ENCODE peak calls at places on chromosomes 16 and 17, in ten cellular contexts. One of them, this sample, is unnamed.

GRCh38 chr17:933168-934083 is 46.1 kb downstream of the NXN start:
- DNase-seq in EH: peak
- DNase-seq in HCEC 1CT: peak
- DNase-seq in HT-29: peak
- DNase-seq in activated T-cell treated with anti-CD3 and anti-CD28 coated beads, Interleukin-2, amount 50 U/mL, for 4 hours: no peak
- DNase-seq in RPMI7951: peak
- DNase-seq in T-helper 1 cell: no peak
- DNase-seq in Karpas-422: no peak
- DNase-seq in A549: peak
- DNase-seq in heart right ventricle: no peak
- DNase-seq in this sample: peak

GRCh38 chr16:6633441-6633840 is 699.2 kb upstream of the RBFOX1 start:
- DNase-seq in activated T-cell treated with anti-CD3 and anti-CD28 coated beads, Interleukin-2, amount 50 U/mL, for 4 hours: no peak
- DNase-seq in A549: no peak
- DNase-seq in RPMI7951: no peak
- DNase-seq in heart right ventricle: no peak
- DNase-seq in T-helper 1 cell: no peak
- DNase-seq in Karpas-422: no peak
- DNase-seq in HT-29: no peak
- DNase-seq in EH: no peak
- DNase-seq in HCEC 1CT: no peak
- DNase-seq in this sample: no peak

GRCh38 chr17:80364091-80364691 is 50.8 kb upstream of the ENDOV start:
- DNase-seq in heart right ventricle: no peak
- DNase-seq in Karpas-422: peak
- DNase-seq in activated T-cell treated with anti-CD3 and anti-CD28 coated beads, Interleukin-2, amount 50 U/mL, for 4 hours: no peak
- DNase-seq in HCEC 1CT: no peak
- DNase-seq in T-helper 1 cell: no peak
- DNase-seq in EH: peak
- DNase-seq in HT-29: peak
- DNase-seq in RPMI7951: no peak
- DNase-seq in A549: peak
- DNase-seq in this sample: peak

GRCh38 chr16:47037746-47038458 is 64.4 kb upstream of the DNAJA2 start:
- DNase-seq in HT-29: peak
- DNase-seq in T-helper 1 cell: peak
- DNase-seq in heart right ventricle: peak
- DNase-seq in activated T-cell treated with anti-CD3 and anti-CD28 coated beads, Interleukin-2, amount 50 U/mL, for 4 hours: peak
- DNase-seq in HCEC 1CT: peak
- DNase-seq in EH: peak
- DNase-seq in A549: peak
- DNase-seq in Karpas-422: peak
- DNase-seq in RPMI7951: peak
- DNase-seq in this sample: no peak

GRCh38 chr17:69084911-69085310 is 24.2 kb upstream of the ABCA9 start:
- DNase-seq in RPMI7951: no peak
- DNase-seq in heart right ventricle: no peak
- DNase-seq in Karpas-422: peak
- DNase-seq in HT-29: peak
- DNase-seq in EH: no peak
- DNase-seq in HCEC 1CT: no peak
- DNase-seq in A549: peak
- DNase-seq in activated T-cell treated with anti-CD3 and anti-CD28 coated beads, Interleukin-2, amount 50 U/mL, for 4 hours: no peak
- DNase-seq in T-helper 1 cell: no peak
- DNase-seq in this sample: no peak

GRCh38 chr16:24855678-24856077 is 9.9 kb downstream of the SLC5A11 start:
- DNase-seq in Karpas-422: no peak
- DNase-seq in heart right ventricle: no peak
- DNase-seq in T-helper 1 cell: no peak
- DNase-seq in EH: no peak
- DNase-seq in HCEC 1CT: peak
- DNase-seq in activated T-cell treated with anti-CD3 and anti-CD28 coated beads, Interleukin-2, amount 50 U/mL, for 4 hours: no peak
- DNase-seq in A549: no peak
- DNase-seq in HT-29: no peak
- DNase-seq in RPMI7951: peak
- DNase-seq in this sample: no peak

GRCh38 chr16:35431829-35432663 is 1972.6 kb downstream of the TP53TG3F start:
- DNase-seq in Karpas-422: peak
- DNase-seq in EH: no peak
- DNase-seq in heart right ventricle: no peak
- DNase-seq in HCEC 1CT: no peak
- DNase-seq in T-helper 1 cell: no peak
- DNase-seq in RPMI7951: no peak
- DNase-seq in A549: no peak
- DNase-seq in HT-29: peak
- DNase-seq in activated T-cell treated with anti-CD3 and anti-CD28 coated beads, Interleukin-2, amount 50 U/mL, for 4 hours: no peak
- DNase-seq in this sample: no peak

GRCh38 chr17:59846391-59847165 is 46.2 kb downstream of the TUBD1 start:
- DNase-seq in activated T-cell treated with anti-CD3 and anti-CD28 coated beads, Interleukin-2, amount 50 U/mL, for 4 hours: no peak
- DNase-seq in RPMI7951: peak
- DNase-seq in heart right ventricle: no peak
- DNase-seq in HT-29: peak
- DNase-seq in HCEC 1CT: peak
- DNase-seq in T-helper 1 cell: no peak
- DNase-seq in EH: peak
- DNase-seq in A549: peak
- DNase-seq in Karpas-422: no peak
- DNase-seq in this sample: peak

GRCh38 chr16:57791156-57791902 is 11.0 kb downstream of the KIFC3 start:
- DNase-seq in HCEC 1CT: no peak
- DNase-seq in EH: no peak
- DNase-seq in heart right ventricle: peak
- DNase-seq in activated T-cell treated with anti-CD3 and anti-CD28 coated beads, Interleukin-2, amount 50 U/mL, for 4 hours: no peak
- DNase-seq in HT-29: no peak
- DNase-seq in RPMI7951: peak
- DNase-seq in Karpas-422: no peak
- DNase-seq in A549: no peak
- DNase-seq in T-helper 1 cell: no peak
- DNase-seq in this sample: no peak

GRCh38 chr16:59412275-59412841 is 678.2 kb upstream of the GOT2 start:
- DNase-seq in heart right ventricle: no peak
- DNase-seq in activated T-cell treated with anti-CD3 and anti-CD28 coated beads, Interleukin-2, amount 50 U/mL, for 4 hours: no peak
- DNase-seq in T-helper 1 cell: no peak
- DNase-seq in HT-29: peak
- DNase-seq in HCEC 1CT: no peak
- DNase-seq in RPMI7951: no peak
- DNase-seq in A549: peak
- DNase-seq in Karpas-422: peak
- DNase-seq in EH: peak
- DNase-seq in this sample: no peak

GRCh38 chr17:17201907-17202306 is 4.2 kb downstream of the PLD6 start:
- DNase-seq in RPMI7951: no peak
- DNase-seq in heart right ventricle: peak
- DNase-seq in A549: no peak
- DNase-seq in HT-29: no peak
- DNase-seq in Karpas-422: no peak
- DNase-seq in activated T-cell treated with anti-CD3 and anti-CD28 coated beads, Interleukin-2, amount 50 U/mL, for 4 hours: no peak
- DNase-seq in HCEC 1CT: no peak
- DNase-seq in T-helper 1 cell: no peak
- DNase-seq in EH: no peak
- DNase-seq in this sample: no peak

GRCh38 chr16:58331024-58331707 is 36.3 kb upstream of the PRSS54 start:
- DNase-seq in HT-29: no peak
- DNase-seq in HCEC 1CT: no peak
- DNase-seq in RPMI7951: no peak
- DNase-seq in EH: no peak
- DNase-seq in T-helper 1 cell: no peak
- DNase-seq in A549: no peak
- DNase-seq in heart right ventricle: no peak
- DNase-seq in Karpas-422: peak
- DNase-seq in activated T-cell treated with anti-CD3 and anti-CD28 coated beads, Interleukin-2, amount 50 U/mL, for 4 hours: no peak
- DNase-seq in this sample: no peak

GRCh38 chr17:68821860-68822693 is 133.1 kb downstream of the ABCA8 start:
- DNase-seq in HCEC 1CT: peak
- DNase-seq in HT-29: peak
- DNase-seq in EH: peak
- DNase-seq in heart right ventricle: no peak
- DNase-seq in A549: peak
- DNase-seq in T-helper 1 cell: no peak
- DNase-seq in RPMI7951: peak
- DNase-seq in Karpas-422: no peak
- DNase-seq in activated T-cell treated with anti-CD3 and anti-CD28 coated beads, Interleukin-2, amount 50 U/mL, for 4 hours: no peak
- DNase-seq in this sample: peak

GRCh38 chr17:7263071-7263800 is 958 bp upstream of the CLDN7 start:
- DNase-seq in heart right ventricle: no peak
- DNase-seq in HT-29: peak
- DNase-seq in A549: no peak
- DNase-seq in Karpas-422: no peak
- DNase-seq in HCEC 1CT: no peak
- DNase-seq in activated T-cell treated with anti-CD3 and anti-CD28 coated beads, Interleukin-2, amount 50 U/mL, for 4 hours: no peak
- DNase-seq in EH: no peak
- DNase-seq in RPMI7951: no peak
- DNase-seq in T-helper 1 cell: no peak
- DNase-seq in this sample: no peak

GRCh38 chr17:61583242-61583641 is 7.8 kb downstream of the NACA2 start:
- DNase-seq in RPMI7951: peak
- DNase-seq in T-helper 1 cell: no peak
- DNase-seq in heart right ventricle: no peak
- DNase-seq in HCEC 1CT: peak
- DNase-seq in EH: peak
- DNase-seq in activated T-cell treated with anti-CD3 and anti-CD28 coated beads, Interleukin-2, amount 50 U/mL, for 4 hours: no peak
- DNase-seq in Karpas-422: peak
- DNase-seq in HT-29: peak
- DNase-seq in A549: peak
- DNase-seq in this sample: peak

GRCh38 chr17:20103454-20104448 is 94.6 kb downstream of the SPECC1 start:
- DNase-seq in RPMI7951: no peak
- DNase-seq in A549: no peak
- DNase-seq in Karpas-422: no peak
- DNase-seq in activated T-cell treated with anti-CD3 and anti-CD28 coated beads, Interleukin-2, amount 50 U/mL, for 4 hours: no peak
- DNase-seq in heart right ventricle: peak
- DNase-seq in EH: peak
- DNase-seq in HT-29: no peak
- DNase-seq in T-helper 1 cell: no peak
- DNase-seq in HCEC 1CT: no peak
- DNase-seq in this sample: no peak

GRCh38 chr17:73976676-73977521 is 226.6 kb upstream of the RPL38 start:
- DNase-seq in heart right ventricle: peak
- DNase-seq in Karpas-422: no peak
- DNase-seq in activated T-cell treated with anti-CD3 and anti-CD28 coated beads, Interleukin-2, amount 50 U/mL, for 4 hours: no peak
- DNase-seq in EH: no peak
- DNase-seq in T-helper 1 cell: no peak
- DNase-seq in HT-29: no peak
- DNase-seq in HCEC 1CT: no peak
- DNase-seq in A549: no peak
- DNase-seq in RPMI7951: no peak
- DNase-seq in this sample: no peak

GRCh38 chr17:35795007-35795870 is at the start of gene MMP28:
- DNase-seq in HCEC 1CT: peak
- DNase-seq in Karpas-422: no peak
- DNase-seq in RPMI7951: peak
- DNase-seq in T-helper 1 cell: peak
- DNase-seq in heart right ventricle: no peak
- DNase-seq in EH: peak
- DNase-seq in A549: peak
- DNase-seq in HT-29: peak
- DNase-seq in activated T-cell treated with anti-CD3 and anti-CD28 coated beads, Interleukin-2, amount 50 U/mL, for 4 hours: peak
- DNase-seq in this sample: peak

GRCh38 chr17:16085066-16085699 is 85.6 kb downstream of the TTC19 start:
- DNase-seq in EH: peak
- DNase-seq in HT-29: no peak
- DNase-seq in Karpas-422: no peak
- DNase-seq in T-helper 1 cell: no peak
- DNase-seq in RPMI7951: peak
- DNase-seq in A549: no peak
- DNase-seq in activated T-cell treated with anti-CD3 and anti-CD28 coated beads, Interleukin-2, amount 50 U/mL, for 4 hours: no peak
- DNase-seq in heart right ventricle: no peak
- DNase-seq in HCEC 1CT: peak
- DNase-seq in this sample: peak

GRCh38 chr17:28228109-28228840 is 90.7 kb upstream of the TMEM97 start:
- DNase-seq in Karpas-422: no peak
- DNase-seq in A549: peak
- DNase-seq in HCEC 1CT: no peak
- DNase-seq in RPMI7951: no peak
- DNase-seq in T-helper 1 cell: no peak
- DNase-seq in activated T-cell treated with anti-CD3 and anti-CD28 coated beads, Interleukin-2, amount 50 U/mL, for 4 hours: no peak
- DNase-seq in HT-29: no peak
- DNase-seq in EH: no peak
- DNase-seq in heart right ventricle: no peak
- DNase-seq in this sample: no peak

GRCh38 chr16:11478431-11479119 is 108.1 kb downstream of the LITAF start:
- DNase-seq in heart right ventricle: no peak
- DNase-seq in HCEC 1CT: no peak
- DNase-seq in RPMI7951: no peak
- DNase-seq in A549: no peak
- DNase-seq in EH: no peak
- DNase-seq in T-helper 1 cell: no peak
- DNase-seq in activated T-cell treated with anti-CD3 and anti-CD28 coated beads, Interleukin-2, amount 50 U/mL, for 4 hours: no peak
- DNase-seq in HT-29: no peak
- DNase-seq in Karpas-422: peak
- DNase-seq in this sample: no peak

GRCh38 chr17:45277216-45277849 is 15.4 kb upstream of the SPATA32 start:
- DNase-seq in heart right ventricle: peak
- DNase-seq in A549: peak
- DNase-seq in HCEC 1CT: peak
- DNase-seq in EH: peak
- DNase-seq in HT-29: peak
- DNase-seq in T-helper 1 cell: peak
- DNase-seq in activated T-cell treated with anti-CD3 and anti-CD28 coated beads, Interleukin-2, amount 50 U/mL, for 4 hours: peak
- DNase-seq in Karpas-422: peak
- DNase-seq in RPMI7951: peak
- DNase-seq in this sample: peak

GRCh38 chr16:84851192-84852127 is 31.7 kb downstream of the CRISPLD2 start:
- DNase-seq in RPMI7951: peak
- DNase-seq in HCEC 1CT: peak
- DNase-seq in EH: peak
- DNase-seq in heart right ventricle: no peak
- DNase-seq in T-helper 1 cell: no peak
- DNase-seq in HT-29: peak
- DNase-seq in A549: peak
- DNase-seq in Karpas-422: no peak
- DNase-seq in activated T-cell treated with anti-CD3 and anti-CD28 coated beads, Interleukin-2, amount 50 U/mL, for 4 hours: no peak
- DNase-seq in this sample: no peak

GRCh38 chr16:17053536-17054160 is 417.1 kb downstream of the XYLT1 start:
- DNase-seq in Karpas-422: peak
- DNase-seq in activated T-cell treated with anti-CD3 and anti-CD28 coated beads, Interleukin-2, amount 50 U/mL, for 4 hours: no peak
- DNase-seq in HCEC 1CT: no peak
- DNase-seq in EH: no peak
- DNase-seq in HT-29: no peak
- DNase-seq in heart right ventricle: no peak
- DNase-seq in RPMI7951: no peak
- DNase-seq in A549: no peak
- DNase-seq in T-helper 1 cell: no peak
- DNase-seq in this sample: no peak

GRCh38 chr17:71115669-71115972 is 946.3 kb downstream of the KCNJ2 start:
- DNase-seq in A549: no peak
- DNase-seq in HCEC 1CT: peak
- DNase-seq in EH: no peak
- DNase-seq in RPMI7951: no peak
- DNase-seq in activated T-cell treated with anti-CD3 and anti-CD28 coated beads, Interleukin-2, amount 50 U/mL, for 4 hours: no peak
- DNase-seq in Karpas-422: no peak
- DNase-seq in heart right ventricle: no peak
- DNase-seq in HT-29: no peak
- DNase-seq in T-helper 1 cell: no peak
- DNase-seq in this sample: no peak

This sample was measured in dermis microvascular lymphatic vessel endothelial cell.